ENCODE peak calls at places on chromosome 10, in six cellular contexts. One of them, this sample, is unnamed.

GRCh38 chr10:7298495-7298894 is 112.3 kb downstream of the SFMBT2 start:
- DNase-seq in HepG2: no peak
- DNase-seq in H1: no peak
- DNase-seq in SK-N-SH: no peak
- DNase-seq in GM12892: no peak
- DNase-seq in K562: no peak
- DNase-seq in this sample: no peak

GRCh38 chr10:66586073-66586472 is 339.8 kb upstream of the LRRTM3 start:
- DNase-seq in HepG2: no peak
- DNase-seq in H1: no peak
- DNase-seq in SK-N-SH: no peak
- DNase-seq in GM12892: no peak
- DNase-seq in K562: no peak
- DNase-seq in this sample: no peak

GRCh38 chr10:62354941-62355340 is 19.2 kb upstream of the ZNF365 start:
- DNase-seq in HepG2: no peak
- DNase-seq in H1: no peak
- DNase-seq in SK-N-SH: no peak
- DNase-seq in GM12892: no peak
- DNase-seq in K562: no peak
- DNase-seq in this sample: no peak

GRCh38 chr10:102773986-102774385 is 30.2 kb downstream of the WBP1L start:
- DNase-seq in HepG2: no peak
- DNase-seq in H1: no peak
- DNase-seq in SK-N-SH: no peak
- DNase-seq in GM12892: no peak
- DNase-seq in K562: no peak
- DNase-seq in this sample: no peak

GRCh38 chr10:27153855-27154198 is 357 bp downstream of the YME1L1 start:
- DNase-seq in HepG2: peak
- DNase-seq in H1: no peak
- DNase-seq in SK-N-SH: peak
- DNase-seq in GM12892: peak
- DNase-seq in K562: no peak
- DNase-seq in this sample: no peak

GRCh38 chr10:90195288-90195840 is 494.0 kb downstream of the KIF20B start:
- DNase-seq in HepG2: no peak
- DNase-seq in H1: no peak
- DNase-seq in SK-N-SH: no peak
- DNase-seq in GM12892: no peak
- DNase-seq in K562: no peak
- DNase-seq in this sample: no peak

GRCh38 chr10:84540022-84540616 is 211.7 kb downstream of the CCSER2 start:
- DNase-seq in HepG2: no peak
- DNase-seq in H1: no peak
- DNase-seq in SK-N-SH: no peak
- DNase-seq in GM12892: no peak
- DNase-seq in K562: no peak
- DNase-seq in this sample: no peak

GRCh38 chr10:93465806-93466675 is 16.1 kb downstream of the MYOF start:
- DNase-seq in HepG2: peak
- DNase-seq in H1: no peak
- DNase-seq in SK-N-SH: peak
- DNase-seq in GM12892: no peak
- DNase-seq in K562: no peak
- DNase-seq in this sample: no peak

GRCh38 chr10:117441812-117442443 is 66.7 kb upstream of the PDZD8 start:
- DNase-seq in HepG2: no peak
- DNase-seq in H1: no peak
- DNase-seq in SK-N-SH: no peak
- DNase-seq in GM12892: no peak
- DNase-seq in K562: no peak
- DNase-seq in this sample: no peak

GRCh38 chr10:103761075-103761920 is 94.1 kb downstream of the SH3PXD2A start:
- DNase-seq in HepG2: no peak
- DNase-seq in H1: no peak
- DNase-seq in SK-N-SH: no peak
- DNase-seq in GM12892: no peak
- DNase-seq in K562: no peak
- DNase-seq in this sample: no peak

GRCh38 chr10:69232252-69232651 is 12.1 kb downstream of the HKDC1 start:
- DNase-seq in HepG2: no peak
- DNase-seq in H1: peak
- DNase-seq in SK-N-SH: no peak
- DNase-seq in GM12892: no peak
- DNase-seq in K562: no peak
- DNase-seq in this sample: no peak

GRCh38 chr10:128287921-128288320 is 161.7 kb upstream of the MKI67 start:
- DNase-seq in HepG2: no peak
- DNase-seq in H1: no peak
- DNase-seq in SK-N-SH: no peak
- DNase-seq in GM12892: no peak
- DNase-seq in K562: no peak
- DNase-seq in this sample: no peak

GRCh38 chr10:68721673-68721963 is 579 bp downstream of the CCAR1 start:
- DNase-seq in HepG2: no peak
- DNase-seq in H1: no peak
- DNase-seq in SK-N-SH: no peak
- DNase-seq in GM12892: no peak
- DNase-seq in K562: no peak
- DNase-seq in this sample: no peak

GRCh38 chr10:22315455-22316285 is 518 bp upstream of the COMMD3 start:
- DNase-seq in HepG2: no peak
- DNase-seq in H1: no peak
- DNase-seq in SK-N-SH: peak
- DNase-seq in GM12892: no peak
- DNase-seq in K562: peak
- DNase-seq in this sample: no peak

GRCh38 chr10:21100871-21101514 is 203.9 kb upstream of the NEBL start:
- DNase-seq in HepG2: no peak
- DNase-seq in H1: no peak
- DNase-seq in SK-N-SH: no peak
- DNase-seq in GM12892: no peak
- DNase-seq in K562: no peak
- DNase-seq in this sample: no peak

GRCh38 chr10:129472696-129473555 is 5.9 kb downstream of the MGMT start:
- DNase-seq in HepG2: no peak
- DNase-seq in H1: no peak
- DNase-seq in SK-N-SH: no peak
- DNase-seq in GM12892: no peak
- DNase-seq in K562: no peak
- DNase-seq in this sample: no peak

GRCh38 chr10:114684822-114685209 is 26.7 kb upstream of the ABLIM1 start:
- DNase-seq in HepG2: peak
- DNase-seq in H1: no peak
- DNase-seq in SK-N-SH: peak
- DNase-seq in GM12892: no peak
- DNase-seq in K562: no peak
- DNase-seq in this sample: no peak

GRCh38 chr10:103548581-103549348 is 55.3 kb downstream of the NEURL1 start:
- DNase-seq in HepG2: no peak
- DNase-seq in H1: no peak
- DNase-seq in SK-N-SH: peak
- DNase-seq in GM12892: no peak
- DNase-seq in K562: no peak
- DNase-seq in this sample: no peak

GRCh38 chr10:4885142-4885541 is 59.1 kb downstream of the AKR1E2 start:
- DNase-seq in HepG2: no peak
- DNase-seq in H1: no peak
- DNase-seq in SK-N-SH: no peak
- DNase-seq in GM12892: no peak
- DNase-seq in K562: no peak
- DNase-seq in this sample: no peak

GRCh38 chr10:10514790-10515189 is 502.9 kb upstream of the CELF2 start:
- DNase-seq in HepG2: no peak
- DNase-seq in H1: no peak
- DNase-seq in SK-N-SH: no peak
- DNase-seq in GM12892: no peak
- DNase-seq in K562: no peak
- DNase-seq in this sample: no peak

GRCh38 chr10:64463406-64463805 is 942.2 kb downstream of the REEP3 start:
- DNase-seq in HepG2: no peak
- DNase-seq in H1: no peak
- DNase-seq in SK-N-SH: no peak
- DNase-seq in GM12892: no peak
- DNase-seq in K562: no peak
- DNase-seq in this sample: no peak

GRCh38 chr10:69641261-69641980 is 11.4 kb downstream of the FAM241B start:
- DNase-seq in HepG2: no peak
- DNase-seq in H1: no peak
- DNase-seq in SK-N-SH: no peak
- DNase-seq in GM12892: no peak
- DNase-seq in K562: no peak
- DNase-seq in this sample: no peak

GRCh38 chr10:132632851-132633684 is 95.5 kb downstream of the INPP5A start:
- DNase-seq in HepG2: no peak
- DNase-seq in H1: no peak
- DNase-seq in SK-N-SH: no peak
- DNase-seq in GM12892: no peak
- DNase-seq in K562: no peak
- DNase-seq in this sample: no peak

GRCh38 chr10:89889610-89890009 is 188.2 kb downstream of the KIF20B start:
- DNase-seq in HepG2: no peak
- DNase-seq in H1: no peak
- DNase-seq in SK-N-SH: no peak
- DNase-seq in GM12892: no peak
- DNase-seq in K562: no peak
- DNase-seq in this sample: no peak

GRCh38 chr10:84957427-84957826 is 629.0 kb downstream of the CCSER2 start:
- DNase-seq in HepG2: no peak
- DNase-seq in H1: no peak
- DNase-seq in SK-N-SH: no peak
- DNase-seq in GM12892: no peak
- DNase-seq in K562: no peak
- DNase-seq in this sample: no peak

GRCh38 chr10:68231106-68231901 is 609 bp downstream of the ATOH7 start:
- DNase-seq in HepG2: peak
- DNase-seq in H1: peak
- DNase-seq in SK-N-SH: peak
- DNase-seq in GM12892: peak
- DNase-seq in K562: peak
- DNase-seq in this sample: peak

GRCh38 chr10:16845248-16845647 is 28.0 kb upstream of the RSU1 start:
- DNase-seq in HepG2: no peak
- DNase-seq in H1: no peak
- DNase-seq in SK-N-SH: no peak
- DNase-seq in GM12892: no peak
- DNase-seq in K562: no peak
- DNase-seq in this sample: no peak
- TF ChIP-seq TAF1 in HepG2: no peak
- TF ChIP-seq TAF1 in H1: no peak
- TF ChIP-seq TAF1 in SK-N-SH: no peak
- TF ChIP-seq TAF1 in GM12892: no peak
- TF ChIP-seq TAF1 in K562: no peak
- TF ChIP-seq TAF1 in this sample: no peak

GRCh38 chr10:108688314-108688713 is 1235.0 kb downstream of the XPNPEP1 start:
- DNase-seq in HepG2: no peak
- DNase-seq in H1: no peak
- DNase-seq in SK-N-SH: no peak
- DNase-seq in GM12892: no peak
- DNase-seq in K562: no peak
- DNase-seq in this sample: no peak

GRCh38 chr10:108691126-108691525 is 1232.2 kb downstream of the XPNPEP1 start:
- DNase-seq in HepG2: no peak
- DNase-seq in H1: no peak
- DNase-seq in SK-N-SH: no peak
- DNase-seq in GM12892: no peak
- DNase-seq in K562: no peak
- DNase-seq in this sample: no peak

GRCh38 chr10:108685863-108686531 is 1237.3 kb downstream of the XPNPEP1 start:
- DNase-seq in HepG2: no peak
- DNase-seq in H1: no peak
- DNase-seq in SK-N-SH: no peak
- DNase-seq in GM12892: no peak
- DNase-seq in K562: no peak
- DNase-seq in this sample: no peak

GRCh38 chr10:108690530-108690929 is 1232.8 kb downstream of the XPNPEP1 start:
- DNase-seq in HepG2: no peak
- DNase-seq in H1: no peak
- DNase-seq in SK-N-SH: no peak
- DNase-seq in GM12892: no peak
- DNase-seq in K562: no peak
- DNase-seq in this sample: no peak
- TF ChIP-seq POLR2AphosphoS5 in HepG2: no peak
- TF ChIP-seq POLR2AphosphoS5 in H1: no peak
- TF ChIP-seq POLR2AphosphoS5 in SK-N-SH: no peak
- TF ChIP-seq POLR2AphosphoS5 in GM12892: no peak
- TF ChIP-seq POLR2AphosphoS5 in K562: no peak
- TF ChIP-seq POLR2AphosphoS5 in this sample: no peak

DNA sequence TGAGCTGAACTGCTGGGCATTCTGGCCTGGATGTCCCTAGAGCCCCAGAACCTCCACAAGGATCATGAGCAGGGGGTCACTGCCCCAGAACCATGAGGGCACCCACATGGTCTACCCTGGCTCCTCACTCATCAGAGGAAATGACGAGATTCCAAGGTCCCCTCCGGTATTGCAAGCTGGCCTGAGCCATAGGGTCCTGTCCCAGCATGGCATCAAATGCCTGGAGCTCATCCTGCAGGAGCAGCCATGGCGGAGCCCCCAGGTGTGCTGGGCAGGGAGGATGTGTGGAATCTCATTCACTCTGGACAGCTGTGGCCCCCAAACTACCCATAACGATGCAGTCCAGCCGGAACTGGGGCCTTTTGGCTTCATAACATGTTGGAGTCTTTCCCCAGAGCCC is 66.6 kb upstream of the ANTXRL start:
- DNase-seq in HepG2: no peak
- DNase-seq in H1: no peak
- DNase-seq in SK-N-SH: no peak
- DNase-seq in GM12892: no peak
- DNase-seq in K562: no peak
- DNase-seq in this sample: no peak
- TF ChIP-seq TAF1 in HepG2: no peak
- TF ChIP-seq TAF1 in H1: no peak
- TF ChIP-seq TAF1 in SK-N-SH: no peak
- TF ChIP-seq TAF1 in GM12892: no peak
- TF ChIP-seq TAF1 in K562: no peak
- TF ChIP-seq TAF1 in this sample: no peak

DNA sequence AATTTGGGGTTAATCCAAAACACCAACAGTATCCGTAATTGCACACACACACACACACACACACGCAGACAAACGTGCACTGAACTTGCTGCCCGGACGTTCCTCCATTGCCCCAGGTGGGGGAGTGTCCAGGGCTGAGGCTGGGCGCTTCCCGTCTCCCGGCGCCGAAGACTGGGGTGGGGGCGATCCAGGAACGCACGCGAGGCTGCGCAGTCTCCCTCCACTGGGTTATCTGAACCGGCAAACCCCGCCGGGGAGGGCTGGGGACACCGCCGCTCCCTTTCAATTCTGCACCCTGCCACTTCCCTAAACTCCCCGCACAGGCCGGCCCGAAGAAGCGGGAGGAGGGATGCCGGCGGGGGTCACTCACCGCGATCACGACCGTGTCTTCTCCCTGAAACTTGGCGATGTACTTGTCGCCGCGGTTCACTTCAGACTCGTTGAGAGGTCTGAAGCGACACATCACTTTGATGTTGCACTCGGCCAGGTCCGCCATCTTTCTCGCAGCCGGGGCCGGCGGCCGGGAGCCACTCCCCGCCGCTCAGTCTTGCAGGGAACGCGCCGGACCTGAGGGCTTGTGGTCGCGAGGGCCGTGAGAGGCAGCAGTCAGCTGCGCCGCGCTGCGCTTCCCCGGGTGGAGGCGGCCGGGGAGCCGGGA is 618 bp downstream of the KIF5B start:
- DNase-seq in HepG2: peak
- DNase-seq in H1: no peak
- DNase-seq in SK-N-SH: peak
- DNase-seq in GM12892: peak
- DNase-seq in K562: peak
- DNase-seq in this sample: peak
- TF ChIP-seq POLR2AphosphoS5 in HepG2: no peak
- TF ChIP-seq POLR2AphosphoS5 in H1: no peak
- TF ChIP-seq POLR2AphosphoS5 in SK-N-SH: peak
- TF ChIP-seq POLR2AphosphoS5 in GM12892: no peak
- TF ChIP-seq POLR2AphosphoS5 in K562: peak
- TF ChIP-seq POLR2AphosphoS5 in this sample: no peak